ENCODE peak calls at places on chromosomes 12 and 14, in ten cellular contexts. X is uterus, D is tibial artery, G is sigmoid colon, W is HepG2, T is heart right ventricle, Z is heart left ventricle, C is SK-N-SH, E is ascending aorta, A is pancreas. R is an unnamed sample.

GRCh38 chr12:18926188-18926587 is 188.3 kb downstream of the CAPZA3 start:
- DNase-seq in X (no peak), D (no peak), G (no peak), W (no peak), T (no peak), Z (no peak), C (no peak), E (no peak), A (no peak), R (no peak)

GRCh38 chr14:90111895-90112534 is 50.2 kb downstream of the KCNK13 start:
- DNase-seq in X (no peak), D (no peak), G (no peak), W (peak; percentile 12), T (no peak), Z (no peak), C (no peak), E (no peak), A (no peak), R (no peak)

GRCh38 chr12:59844775-59845174 is 248.9 kb downstream of the SLC16A7 start:
- DNase-seq in X (no peak), D (no peak), G (no peak), W (no peak), T (no peak), Z (no peak), C (no peak), E (no peak), A (no peak), R (no peak)

GRCh38 chr14:71341160-71341559 is 433.9 kb downstream of the PCNX1 start:
- DNase-seq in X (no peak), D (no peak), G (no peak), W (no peak), T (no peak), Z (no peak), C (no peak), E (no peak), A (no peak), R (no peak)

GRCh38 chr14:22556021-22556989 is 32.7 kb downstream of the DAD1 start:
- DNase-seq in X (peak; percentile 49), D (no peak), G (peak; percentile 71), W (no peak), T (peak; percentile 46), Z (peak; percentile 85), C (no peak), E (peak; percentile 81), A (no peak), R (no peak)

GRCh38 chr12:41019461-41019860 is 168.7 kb upstream of the PDZRN4 start:
- DNase-seq in X (no peak), D (no peak), G (no peak), W (no peak), T (no peak), Z (no peak), C (no peak), E (no peak), A (no peak), R (no peak)

GRCh38 chr14:60164404-60164716 is 838 bp downstream of the DHRS7 start:
- DNase-seq in X (no peak), D (no peak), G (no peak), W (peak; percentile 57), T (no peak), Z (no peak), C (no peak), E (no peak), A (no peak), R (no peak)

GRCh38 chr12:32418903-32419519 is 19.7 kb downstream of the FGD4 start:
- DNase-seq in X (no peak), D (no peak), G (no peak), W (no peak), T (no peak), Z (no peak), C (no peak), E (no peak), A (no peak), R (no peak)

GRCh38 chr12:121084229-121084628 is 45.2 kb upstream of the OASL start:
- DNase-seq in X (no peak), D (no peak), G (no peak), W (no peak), T (no peak), Z (no peak), C (no peak), E (no peak), A (no peak), R (no peak)

GRCh38 chr12:23564454-23564853 is 385.0 kb downstream of the SOX5 start:
- DNase-seq in X (no peak), D (no peak), G (no peak), W (no peak), T (no peak), Z (no peak), C (no peak), E (no peak), A (no peak), R (no peak)

GRCh38 chr12:754871-755562 is 2.6 kb downstream of the WNK1 start:
- DNase-seq in X (no peak), D (no peak), G (no peak), W (peak; percentile 70), T (no peak), Z (no peak), C (peak; percentile 58), E (no peak), A (no peak), R (no peak)

GRCh38 chr14:46259536-46259935 is 392.0 kb downstream of the RPL10L start:
- DNase-seq in X (no peak), D (no peak), G (no peak), W (no peak), T (no peak), Z (no peak), C (no peak), E (no peak), A (no peak), R (no peak)
- TF ChIP-seq CTCF in X (no peak), D (no peak), G (no peak), W (no peak), T (no peak), Z (no peak), C (no peak), E (no peak), A (no peak), R (no peak)

DNA sequence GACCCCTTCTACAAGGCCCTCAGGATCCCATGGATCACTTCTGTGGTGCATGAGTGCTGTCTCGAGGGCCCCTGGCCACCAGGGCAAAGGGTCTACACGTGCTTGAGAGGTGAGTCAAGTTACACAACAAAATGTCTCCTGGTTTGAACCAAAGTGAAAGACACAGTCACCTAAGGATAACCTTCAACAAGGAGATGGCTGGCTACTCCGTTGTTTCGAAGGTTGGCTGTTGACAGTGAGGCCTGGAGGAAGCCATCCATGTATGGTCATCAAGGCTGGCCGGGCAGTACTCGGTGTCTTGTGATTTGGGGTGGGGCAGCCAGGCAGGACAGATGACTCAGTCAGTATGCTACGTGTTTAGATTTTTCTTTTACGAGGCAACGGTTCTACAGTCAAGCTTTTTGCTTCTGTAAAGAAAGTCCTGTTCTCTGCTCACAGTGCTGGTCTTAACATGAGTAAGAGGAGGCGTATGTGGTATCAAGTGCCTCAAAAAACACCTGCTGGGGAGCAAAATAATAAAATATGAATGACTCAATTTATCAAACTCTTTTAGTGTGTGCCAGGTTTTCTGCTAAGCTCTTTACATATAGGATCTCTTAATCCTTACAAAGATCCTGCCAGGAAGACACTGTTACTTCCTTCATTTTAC is 18.0 kb upstream of the NT5DC3 start:
- DNase-seq in X (peak; percentile 84), D (peak; percentile 95), G (peak; percentile 98), W (peak; percentile 67), T (peak; percentile 32), Z (peak; percentile 67), C (no peak), E (peak; percentile 95), A (no peak), R (no peak)
- H3K4me1 ChIP-seq in X (peaks cover 10% of the 10 kb centered on the region), D (no peaks in the 10 kb centered on the region), G (peaks cover 92% of the 10 kb centered on the region), W (peaks cover 71% of the 10 kb centered on the region), T (no peaks in the 10 kb centered on the region), Z (peaks cover 7% of the 10 kb centered on the region), C (peaks cover 16% of the 10 kb centered on the region), E (peaks cover 6% of the 10 kb centered on the region), A (peaks cover 13% of the 10 kb centered on the region), R (peaks cover 28% of the 10 kb centered on the region)

GRCh38 chr12:85527192-85527591 is 247.2 kb downstream of the ALX1 start:
- DNase-seq in X (no peak), D (no peak), G (no peak), W (no peak), T (no peak), Z (no peak), C (no peak), E (no peak), A (no peak), R (no peak)

GRCh38 chr12:85531345-85531744 is 251.3 kb downstream of the ALX1 start:
- DNase-seq in X (no peak), D (no peak), G (no peak), W (no peak), T (no peak), Z (no peak), C (no peak), E (no peak), A (no peak), R (no peak)

GRCh38 chr12:85530486-85530885 is 250.5 kb downstream of the ALX1 start:
- DNase-seq in X (no peak), D (no peak), G (no peak), W (no peak), T (no peak), Z (no peak), C (no peak), E (no peak), A (no peak), R (no peak)

DNA sequence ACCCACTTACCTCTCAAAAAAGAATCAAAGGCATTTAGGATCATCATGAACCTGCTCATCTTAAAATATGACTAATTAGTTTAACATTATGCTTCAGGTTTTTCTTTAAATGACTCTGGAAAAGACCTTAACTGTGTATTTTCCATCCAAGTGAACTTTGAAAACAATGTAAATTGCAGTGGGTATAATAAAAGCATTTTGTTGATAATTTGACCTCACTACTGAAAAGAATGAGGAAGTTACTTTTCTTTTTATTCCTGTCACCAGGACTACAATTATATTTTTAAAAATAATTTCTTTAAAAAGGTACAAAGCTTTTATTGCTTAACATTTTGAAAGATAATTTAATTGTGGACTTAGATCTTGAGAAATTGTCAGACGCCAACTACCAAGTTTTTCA is 249.9 kb downstream of the ALX1 start:
- DNase-seq in X (no peak), D (no peak), G (no peak), W (no peak), T (no peak), Z (no peak), C (no peak), E (no peak), A (no peak), R (no peak)
- H3K27ac ChIP-seq in X (no peak overlapping the region), D (no peak overlapping the region), G (no peak overlapping the region), W (no peak overlapping the region), T (no peak overlapping the region), Z (no peak overlapping the region), C (no peak overlapping the region), E (no peak overlapping the region), A (no peak overlapping the region), R (no peak overlapping the region)

DNA sequence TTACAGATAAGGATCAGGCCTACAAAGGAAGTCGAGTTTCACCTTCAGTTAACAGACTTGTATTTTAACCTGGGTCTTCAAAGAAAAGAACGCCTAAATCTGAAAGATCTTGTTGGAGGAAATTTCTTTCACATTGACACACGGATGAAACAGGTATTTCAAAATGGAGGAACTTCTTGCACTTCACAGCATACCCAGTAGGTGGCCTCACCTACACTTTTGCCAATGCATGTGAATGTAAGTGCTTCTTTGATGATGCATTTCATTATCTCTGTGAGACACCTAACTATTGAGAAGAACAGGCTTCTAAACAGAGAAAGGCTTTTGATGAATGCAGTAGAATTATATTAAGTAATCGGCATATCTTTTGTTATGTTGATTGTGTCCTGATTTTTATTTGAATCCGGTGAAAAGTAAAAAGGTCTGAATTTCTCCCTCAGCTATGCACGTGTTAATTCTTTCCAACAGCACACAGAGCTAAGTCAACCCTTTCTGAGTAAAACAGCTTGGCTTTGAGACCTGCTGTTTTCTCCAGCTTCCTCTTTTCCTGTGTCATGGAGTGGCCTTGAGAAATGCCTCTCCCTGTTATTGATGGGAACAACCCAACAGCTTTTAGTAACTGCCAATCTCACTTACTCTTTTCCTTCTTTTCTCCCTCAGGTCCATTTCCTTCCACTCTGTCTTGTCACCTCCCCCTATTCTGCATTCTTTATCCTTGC is 399.0 kb downstream of the NAV3 start:
- DNase-seq in X (no peak), D (no peak), G (no peak), W (peak; percentile 28), T (no peak), Z (no peak), C (peak; percentile 13), E (no peak), A (no peak), R (no peak)
- TF ChIP-seq CTCF in X (no peak), D (no peak), G (peak; percentile 40), W (peak; percentile 71), T (peak; percentile 47), Z (peak; percentile 35), C (peak; percentile 69), E (peak; percentile 8), A (no peak), R (no peak)